ENCODE peak calls at places on chromosomes 5 and 9, in four cellular contexts. L is neuronal stem cell, G is IMR-90, R is mesenchymal stem cell. U is an unnamed sample.

GRCh38 chr5:10301842-10302610 is 5.7 kb downstream of the CMBL start:
- DNase-seq in L (no peak), G (no peak), R (no peak), U (no peak)

GRCh38 chr9:99019523-99020331 is 76.0 kb downstream of the COL15A1 start:
- DNase-seq in L (no peak), G (peak; percentile 99), R (peak; percentile 98), U (no peak)

GRCh38 chr5:156391139-156391538 is 64.2 kb downstream of the SGCD start:
- DNase-seq in L (no peak), G (peak; percentile 100), R (peak; percentile 97), U (no peak)

GRCh38 chr9:93081931-93082330 is 14.1 kb upstream of the CARD19 start:
- DNase-seq in L (no peak), G (peak; percentile 85), R (peak; percentile 94), U (no peak)

GRCh38 chr9:126671381-126671831 is 57.7 kb downstream of the LMX1B start:
- DNase-seq in L (peak; percentile 55), G (no peak), R (no peak), U (no peak)

GRCh38 chr9:132586830-132587483 is 4.6 kb downstream of the BARHL1 start:
- DNase-seq in L (no peak), G (no peak), R (no peak), U (no peak)

GRCh38 chr9:134566936-134567335 is 74.7 kb upstream of the COL5A1 start:
- DNase-seq in L (no peak), G (no peak), R (no peak), U (no peak)

GRCh38 chr5:14869286-14870164 is 2.1 kb downstream of the ANKH start:
- DNase-seq in L (no peak), G (no peak), R (no peak), U (no peak)

GRCh38 chr9:76456202-76456926 is 2.6 kb upstream of the GCNT1 start:
- DNase-seq in L (no peak), G (peak; percentile 82), R (peak; percentile 71), U (peak; percentile 65)

GRCh38 chr9:106532616-106533015 is 330.4 kb upstream of the ZNF462 start:
- DNase-seq in L (no peak), G (no peak), R (no peak), U (peak; percentile 43)

GRCh38 chr9:11199335-11199734 is 586.5 kb upstream of the PTPRD start:
- DNase-seq in L (peak; percentile 2), G (no peak), R (no peak), U (peak; percentile 48)

GRCh38 chr9:129140397-129141065 is 29.3 kb downstream of the PTPA start:
- DNase-seq in L (no peak), G (peak; percentile 45), R (peak; percentile 58), U (peak; percentile 77)

GRCh38 chr9:94603259-94603776 is 9.7 kb upstream of the FBP2 start:
- DNase-seq in L (peak; percentile 75), G (peak; percentile 61), R (peak; percentile 90), U (peak; percentile 91)

GRCh38 chr9:94600715-94601114 is 7.1 kb upstream of the FBP2 start:
- DNase-seq in L (no peak), G (no peak), R (no peak), U (no peak)

GRCh38 chr9:94600258-94600657 is 6.6 kb upstream of the FBP2 start:
- DNase-seq in L (no peak), G (no peak), R (no peak), U (no peak)

GRCh38 chr9:94599102-94599501 is 5.5 kb upstream of the FBP2 start:
- DNase-seq in L (no peak), G (no peak), R (no peak), U (no peak)

GRCh38 chr9:94602666-94603065 is 9.0 kb upstream of the FBP2 start:
- DNase-seq in L (no peak), G (no peak), R (no peak), U (no peak)
- H2BK15ac ChIP-seq in L (no peak overlapping the region), G (no peak overlapping the region), R (no peak overlapping the region), U (no peak overlapping the region)

GRCh38 chr9:16675131-16675530 is 195.3 kb downstream of the BNC2 start:
- DNase-seq in L (no peak), G (no peak), R (no peak), U (no peak)

GRCh38 chr9:16679327-16679821 is 191.1 kb downstream of the BNC2 start:
- DNase-seq in L (no peak), G (peak; percentile 30), R (no peak), U (no peak)

GRCh38 chr9:16676547-16676946 is 193.9 kb downstream of the BNC2 start:
- DNase-seq in L (no peak), G (no peak), R (no peak), U (no peak)

GRCh38 chr9:16681659-16681990 is 188.8 kb downstream of the BNC2 start:
- DNase-seq in L (no peak), G (no peak), R (no peak), U (no peak)

GRCh38 chr9:16680965-16681658 is 189.4 kb downstream of the BNC2 start:
- DNase-seq in L (no peak), G (peak; percentile 59), R (no peak), U (no peak)
- H3K18ac ChIP-seq in L (no peak overlapping the region), G (no peak overlapping the region), R (no peak overlapping the region), U (no peak overlapping the region)

GRCh38 chr5:1745806-1746370 is 53.7 kb downstream of the MRPL36 start:
- DNase-seq in L (no peak), G (no peak), R (no peak), U (peak; percentile 14)
- H3K9me3 ChIP-seq in L (no peaks in the 10 kb centered on the region), G (no peaks in the 10 kb centered on the region), R (peaks cover 6% of the 10 kb centered on the region), U (no peaks in the 10 kb centered on the region)

GRCh38 chr9:136093331-136093986 is 1.6 kb downstream of the NACC2 start:
- DNase-seq in L (no peak), G (no peak), R (peak; percentile 61), U (no peak)
- H2BK15ac ChIP-seq in L (peak overlapping the region; percentile 94), G (no peak overlapping the region), R (peak overlapping the region; percentile 44), U (no peak overlapping the region)

DNA sequence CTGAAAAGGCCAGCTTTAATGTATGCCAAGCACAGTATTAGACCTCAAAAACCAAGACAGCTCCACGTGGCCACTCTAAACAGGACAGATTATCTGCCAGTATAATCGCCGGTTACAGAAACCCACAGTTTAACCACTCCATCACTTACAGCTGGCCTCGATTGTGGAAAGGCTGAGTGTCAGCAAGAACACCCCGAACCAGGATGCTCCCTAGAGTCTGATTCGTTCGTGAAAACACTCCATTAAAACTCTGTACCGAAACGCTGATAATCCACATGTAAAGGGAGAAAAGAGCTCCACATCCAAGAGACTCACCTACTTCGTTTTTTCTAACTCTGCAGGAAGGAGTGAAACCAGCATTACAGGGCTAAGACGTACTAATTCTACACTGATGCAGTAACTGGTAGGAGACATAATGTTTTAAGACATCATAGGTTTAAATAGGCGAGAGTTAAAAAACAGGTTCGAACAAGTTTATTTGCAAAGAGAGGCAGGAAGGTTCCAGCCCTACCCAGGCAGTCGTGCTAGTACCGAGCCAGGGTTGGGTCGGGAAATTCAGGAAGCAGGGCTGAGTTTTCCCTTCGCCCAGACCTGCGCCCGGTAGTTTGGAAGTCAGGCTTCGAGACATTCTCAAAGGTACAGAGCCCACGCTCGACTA is 952 bp downstream of the SERINC5 start:
- DNase-seq in L (no peak), G (peak; percentile 28), R (peak; percentile 56), U (no peak)
- H3K18ac ChIP-seq in L (peak overlapping the region; percentile 9), G (peak overlapping the region; percentile 14), R (no peak overlapping the region), U (no peak overlapping the region)

U was measured in H9.